ENCODE peak calls at places on chromosomes 11 and 22, in nine cellular contexts. F is KBM-7; V is smooth muscle cell of the brain vasculature; I is NCI-H1436; X is CD4-positive, alpha-beta T cell; M is CD4-positive, CD25-positive, alpha-beta regulatory T cell; O is stimulated activated CD8-positive, alpha-beta memory T cell treated with anti-CD3 and anti-CD28 coated beads, Interleukin-15, amount 100 ng/mL, for 4 hours; E is skeletal muscle cell; D is fibroblast of the conjunctiva. P is an unnamed sample.

GRCh38 chr22:39254789-39255298 is 10.1 kb upstream of the PDGFB start:
- DNase-seq in E (no peak), M (no peak), X (peak), F (no peak), I (no peak), O (no peak), V (no peak), D (no peak), P (peak)

GRCh38 chr22:37221424-37222336 is 9.4 kb upstream of the SSTR3 start:
- DNase-seq in D (no peak), F (no peak), I (no peak), E (no peak), V (no peak), M (no peak), X (no peak), O (no peak), P (no peak)

GRCh38 chr11:48170176-48170839 is 46.3 kb upstream of the OR4B1 start:
- DNase-seq in O (no peak), V (no peak), I (no peak), F (no peak), E (no peak), M (no peak), X (no peak), D (no peak), P (no peak)

GRCh38 chr11:64839335-64839734 is 5.1 kb downstream of the CDC42BPG start:
- DNase-seq in O (no peak), M (no peak), V (no peak), E (no peak), X (no peak), F (no peak), D (no peak), I (no peak), P (no peak)

GRCh38 chr11:71066311-71066710 is 186.1 kb downstream of the SHANK2 start:
- DNase-seq in O (no peak), M (no peak), V (no peak), I (no peak), E (no peak), X (no peak), F (no peak), D (no peak), P (no peak)

GRCh38 chr22:29907753-29908515 is 25.0 kb downstream of the MTMR3 start:
- DNase-seq in X (no peak), V (peak), D (peak), I (peak), M (no peak), O (no peak), F (peak), E (peak), P (peak)

GRCh38 chr11:10709299-10710086 is 15.9 kb upstream of the IRAG1 start:
- DNase-seq in M (no peak), I (no peak), O (no peak), V (no peak), E (no peak), X (no peak), F (no peak), D (no peak), P (no peak)

GRCh38 chr11:76277298-76278175 is 71.2 kb upstream of the WNT11 start:
- DNase-seq in O (no peak), X (no peak), F (no peak), V (no peak), M (no peak), I (no peak), D (no peak), E (no peak), P (peak)

GRCh38 chr11:23403210-23404185 is 543.2 kb upstream of the CCDC179 start:
- DNase-seq in I (no peak), D (no peak), M (no peak), X (no peak), V (no peak), E (no peak), F (no peak), O (no peak), P (no peak)

GRCh38 chr11:64571050-64571409 is 20.0 kb upstream of the SLC22A12 start:
- DNase-seq in F (no peak), E (no peak), V (no peak), M (no peak), I (no peak), D (no peak), O (no peak), X (no peak), P (no peak)

GRCh38 chr22:46219650-46220049 is 30.4 kb downstream of the CDPF1 start:
- DNase-seq in I (no peak), D (no peak), V (no peak), X (no peak), O (no peak), F (no peak), M (no peak), E (no peak), P (no peak)

GRCh38 chr11:116525961-116526495 is 246.8 kb downstream of the BUD13 start:
- DNase-seq in D (no peak), E (no peak), I (no peak), M (no peak), V (no peak), X (no peak), F (no peak), O (no peak), P (no peak)

P was measured in NB4.